ENCODE peak calls at places on chromosomes 11 and 22, in five cellular contexts. One of them, this sample, is unnamed.

GRCh38 chr22:31983911-31984661 is 39.8 kb downstream of the YWHAH start:
- DNase-seq in cardiac fibroblast: peak
- DNase-seq in testis: peak
- DNase-seq in fibroblast of pulmonary artery: peak
- DNase-seq in brain microvascular endothelial cell: no peak
- DNase-seq in this sample: no peak

GRCh38 chr11:11998091-11998781 is 10.2 kb downstream of the DKK3 start:
- DNase-seq in brain microvascular endothelial cell: peak
- DNase-seq in testis: no peak
- DNase-seq in cardiac fibroblast: peak
- DNase-seq in fibroblast of pulmonary artery: peak
- DNase-seq in this sample: peak

GRCh38 chr11:13249992-13250391 is 27.6 kb upstream of the BMAL1 start:
- DNase-seq in fibroblast of pulmonary artery: peak
- DNase-seq in cardiac fibroblast: peak
- DNase-seq in brain microvascular endothelial cell: no peak
- DNase-seq in testis: no peak
- DNase-seq in this sample: peak

GRCh38 chr11:123061403-123062157 is at the start of gene HSPA8:
- DNase-seq in cardiac fibroblast: peak
- DNase-seq in testis: peak
- DNase-seq in brain microvascular endothelial cell: peak
- DNase-seq in fibroblast of pulmonary artery: peak
- DNase-seq in this sample: peak

GRCh38 chr11:134911514-134912180 is 499.6 kb upstream of the B3GAT1 start:
- DNase-seq in testis: no peak
- DNase-seq in fibroblast of pulmonary artery: no peak
- DNase-seq in brain microvascular endothelial cell: no peak
- DNase-seq in cardiac fibroblast: no peak
- DNase-seq in this sample: no peak

GRCh38 chr11:114075891-114076441 is 16.5 kb downstream of the ZBTB16 start:
- DNase-seq in cardiac fibroblast: peak
- DNase-seq in testis: no peak
- DNase-seq in fibroblast of pulmonary artery: peak
- DNase-seq in brain microvascular endothelial cell: peak
- DNase-seq in this sample: peak

GRCh38 chr11:69427906-69428880 is 53.3 kb upstream of the LINC01488 start:
- DNase-seq in testis: no peak
- DNase-seq in brain microvascular endothelial cell: no peak
- DNase-seq in cardiac fibroblast: no peak
- DNase-seq in fibroblast of pulmonary artery: no peak
- DNase-seq in this sample: no peak

GRCh38 chr11:61756452-61757212 is 4.2 kb downstream of the MYRF start:
- DNase-seq in fibroblast of pulmonary artery: peak
- DNase-seq in testis: no peak
- DNase-seq in cardiac fibroblast: peak
- DNase-seq in brain microvascular endothelial cell: peak
- DNase-seq in this sample: peak

GRCh38 chr11:126925321-126926093 is 75.1 kb downstream of the KIRREL3 start:
- DNase-seq in fibroblast of pulmonary artery: no peak
- DNase-seq in cardiac fibroblast: no peak
- DNase-seq in testis: no peak
- DNase-seq in brain microvascular endothelial cell: no peak
- DNase-seq in this sample: no peak

GRCh38 chr11:73478737-73479347 is 102.6 kb downstream of the RELT start:
- DNase-seq in cardiac fibroblast: peak
- DNase-seq in brain microvascular endothelial cell: peak
- DNase-seq in fibroblast of pulmonary artery: peak
- DNase-seq in testis: no peak
- DNase-seq in this sample: peak

GRCh38 chr22:19760652-19761002 is at the start of gene TBX1:
- DNase-seq in cardiac fibroblast: no peak
- DNase-seq in fibroblast of pulmonary artery: no peak
- DNase-seq in testis: no peak
- DNase-seq in brain microvascular endothelial cell: no peak
- DNase-seq in this sample: no peak

GRCh38 chr11:2273311-2273710 is 2.9 kb upstream of the ASCL2 start:
- DNase-seq in cardiac fibroblast: no peak
- DNase-seq in testis: peak
- DNase-seq in fibroblast of pulmonary artery: no peak
- DNase-seq in brain microvascular endothelial cell: no peak
- DNase-seq in this sample: no peak

GRCh38 chr11:93528757-93529639 is 14.2 kb downstream of the SMCO4 start:
- DNase-seq in cardiac fibroblast: no peak
- DNase-seq in testis: peak
- DNase-seq in brain microvascular endothelial cell: no peak
- DNase-seq in fibroblast of pulmonary artery: no peak
- DNase-seq in this sample: peak

GRCh38 chr22:37243402-37244113 is 511 bp downstream of the RAC2 start:
- DNase-seq in brain microvascular endothelial cell: no peak
- DNase-seq in fibroblast of pulmonary artery: no peak
- DNase-seq in testis: no peak
- DNase-seq in cardiac fibroblast: no peak
- DNase-seq in this sample: no peak

GRCh38 chr22:43168416-43169309 is 17.3 kb downstream of the TSPO start:
- DNase-seq in brain microvascular endothelial cell: peak
- DNase-seq in cardiac fibroblast: peak
- DNase-seq in testis: no peak
- DNase-seq in fibroblast of pulmonary artery: peak
- DNase-seq in this sample: peak

GRCh38 chr11:93740802-93741093 is 547 bp downstream of the TAF1D start:
- DNase-seq in fibroblast of pulmonary artery: peak
- DNase-seq in brain microvascular endothelial cell: peak
- DNase-seq in testis: peak
- DNase-seq in cardiac fibroblast: peak
- DNase-seq in this sample: peak

GRCh38 chr11:118623291-118623655 is 15.9 kb downstream of the PHLDB1 start:
- DNase-seq in cardiac fibroblast: peak
- DNase-seq in fibroblast of pulmonary artery: peak
- DNase-seq in brain microvascular endothelial cell: no peak
- DNase-seq in testis: no peak
- DNase-seq in this sample: peak

GRCh38 chr11:26587073-26587472 is 15.0 kb upstream of the MUC15 start:
- DNase-seq in brain microvascular endothelial cell: no peak
- DNase-seq in fibroblast of pulmonary artery: no peak
- DNase-seq in testis: no peak
- DNase-seq in cardiac fibroblast: no peak
- DNase-seq in this sample: no peak

GRCh38 chr11:13238879-13239514 is 38.6 kb upstream of the BMAL1 start:
- DNase-seq in cardiac fibroblast: peak
- DNase-seq in testis: peak
- DNase-seq in brain microvascular endothelial cell: peak
- DNase-seq in fibroblast of pulmonary artery: peak
- DNase-seq in this sample: peak

GRCh38 chr11:64876835-64877341 is 1.5 kb downstream of the EHD1 start:
- DNase-seq in brain microvascular endothelial cell: peak
- DNase-seq in fibroblast of pulmonary artery: peak
- DNase-seq in cardiac fibroblast: peak
- DNase-seq in testis: peak
- DNase-seq in this sample: no peak

GRCh38 chr11:64874841-64875240 is 3.6 kb downstream of the EHD1 start:
- DNase-seq in fibroblast of pulmonary artery: no peak
- DNase-seq in testis: no peak
- DNase-seq in cardiac fibroblast: no peak
- DNase-seq in brain microvascular endothelial cell: no peak
- DNase-seq in this sample: no peak

GRCh38 chr11:64875369-64876225 is 2.8 kb downstream of the EHD1 start:
- DNase-seq in brain microvascular endothelial cell: no peak
- DNase-seq in fibroblast of pulmonary artery: no peak
- DNase-seq in cardiac fibroblast: no peak
- DNase-seq in testis: no peak
- DNase-seq in this sample: no peak

GRCh38 chr11:64877390-64878222 is 815 bp downstream of the EHD1 start:
- DNase-seq in cardiac fibroblast: no peak
- DNase-seq in brain microvascular endothelial cell: no peak
- DNase-seq in fibroblast of pulmonary artery: no peak
- DNase-seq in testis: no peak
- DNase-seq in this sample: no peak

DNA sequence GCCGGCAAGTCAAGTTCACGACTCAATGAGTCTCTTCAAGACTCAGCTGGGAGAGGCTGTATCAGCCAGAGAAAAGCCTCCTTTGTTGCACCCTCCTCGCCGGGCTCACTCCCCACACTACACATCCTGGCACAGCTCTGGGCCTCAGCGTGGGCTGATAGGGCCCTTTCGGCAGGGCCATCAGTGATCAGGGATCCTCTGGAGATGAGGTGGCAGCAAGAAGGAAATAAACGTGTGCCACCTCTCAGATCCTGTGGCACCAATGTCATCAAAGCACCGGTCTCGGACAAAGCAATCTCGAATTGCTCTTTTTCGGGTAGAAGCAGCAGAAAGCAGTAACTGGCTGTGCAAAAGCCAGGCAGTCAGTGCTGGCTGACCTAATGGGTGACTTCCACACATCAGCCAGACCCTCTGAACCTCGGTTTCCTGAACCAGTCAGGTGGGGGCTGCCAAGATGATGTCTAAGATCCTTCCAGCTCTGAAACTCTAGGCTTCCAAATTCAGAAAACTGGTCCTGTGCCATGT is 2.1 kb downstream of the EHD1 start:
- DNase-seq in testis: no peak
- DNase-seq in brain microvascular endothelial cell: no peak
- DNase-seq in fibroblast of pulmonary artery: no peak
- DNase-seq in cardiac fibroblast: no peak
- DNase-seq in this sample: no peak
- H3K4me3 ChIP-seq in testis: no peak
- H3K4me3 ChIP-seq in brain microvascular endothelial cell: peak
- H3K4me3 ChIP-seq in fibroblast of pulmonary artery: peak
- H3K4me3 ChIP-seq in cardiac fibroblast: peak
- H3K4me3 ChIP-seq in this sample: peak

GRCh38 chr11:15744693-15745092 is 611.7 kb downstream of the SOX6 start:
- DNase-seq in fibroblast of pulmonary artery: no peak
- DNase-seq in cardiac fibroblast: no peak
- DNase-seq in brain microvascular endothelial cell: no peak
- DNase-seq in testis: no peak
- DNase-seq in this sample: no peak

GRCh38 chr11:15748107-15748506 is 608.2 kb downstream of the SOX6 start:
- DNase-seq in brain microvascular endothelial cell: no peak
- DNase-seq in cardiac fibroblast: no peak
- DNase-seq in testis: no peak
- DNase-seq in fibroblast of pulmonary artery: no peak
- DNase-seq in this sample: no peak

GRCh38 chr11:15745266-15745665 is 611.1 kb downstream of the SOX6 start:
- DNase-seq in testis: no peak
- DNase-seq in cardiac fibroblast: no peak
- DNase-seq in brain microvascular endothelial cell: peak
- DNase-seq in fibroblast of pulmonary artery: no peak
- DNase-seq in this sample: peak

GRCh38 chr11:15748673-15749190 is 607.6 kb downstream of the SOX6 start:
- DNase-seq in fibroblast of pulmonary artery: no peak
- DNase-seq in testis: no peak
- DNase-seq in cardiac fibroblast: no peak
- DNase-seq in brain microvascular endothelial cell: no peak
- DNase-seq in this sample: no peak

GRCh38 chr11:15747671-15748070 is 608.7 kb downstream of the SOX6 start:
- DNase-seq in testis: no peak
- DNase-seq in fibroblast of pulmonary artery: no peak
- DNase-seq in cardiac fibroblast: no peak
- DNase-seq in brain microvascular endothelial cell: no peak
- DNase-seq in this sample: peak
- TF ChIP-seq CTCF in testis: no peak
- TF ChIP-seq CTCF in fibroblast of pulmonary artery: no peak
- TF ChIP-seq CTCF in cardiac fibroblast: no peak
- TF ChIP-seq CTCF in brain microvascular endothelial cell: no peak
- TF ChIP-seq CTCF in this sample: no peak

DNA sequence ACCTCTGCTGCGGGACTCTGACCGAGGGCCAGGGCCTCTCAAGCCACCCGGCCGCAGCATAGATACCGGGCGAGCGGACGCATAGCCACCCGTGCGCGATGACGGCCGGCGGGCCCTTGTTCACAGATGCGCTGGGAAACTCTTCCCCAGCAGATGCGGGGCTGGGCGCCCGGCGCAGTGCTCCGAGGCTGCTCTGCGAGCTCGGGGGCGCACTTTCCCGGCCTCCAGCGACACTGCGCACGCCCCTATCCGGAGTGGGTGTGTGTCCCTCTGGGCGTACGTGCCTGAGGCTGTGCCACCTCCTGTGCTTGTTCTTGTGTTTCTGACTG is 104.7 kb upstream of the E2F8 start:
- DNase-seq in brain microvascular endothelial cell: no peak
- DNase-seq in testis: no peak
- DNase-seq in cardiac fibroblast: peak
- DNase-seq in fibroblast of pulmonary artery: peak
- DNase-seq in this sample: no peak
- H3K4me3 ChIP-seq in brain microvascular endothelial cell: peak
- H3K4me3 ChIP-seq in testis: peak
- H3K4me3 ChIP-seq in cardiac fibroblast: peak
- H3K4me3 ChIP-seq in fibroblast of pulmonary artery: peak
- H3K4me3 ChIP-seq in this sample: peak

GRCh38 chr11:19810852-19811251 is 98.2 kb downstream of the NAV2 start:
- DNase-seq in fibroblast of pulmonary artery: no peak
- DNase-seq in testis: no peak
- DNase-seq in cardiac fibroblast: no peak
- DNase-seq in brain microvascular endothelial cell: no peak
- DNase-seq in this sample: no peak

GRCh38 chr11:19805346-19805745 is 92.7 kb downstream of the NAV2 start:
- DNase-seq in brain microvascular endothelial cell: no peak
- DNase-seq in fibroblast of pulmonary artery: no peak
- DNase-seq in cardiac fibroblast: no peak
- DNase-seq in testis: no peak
- DNase-seq in this sample: no peak

GRCh38 chr11:19806251-19806650 is 93.6 kb downstream of the NAV2 start:
- DNase-seq in fibroblast of pulmonary artery: no peak
- DNase-seq in testis: no peak
- DNase-seq in brain microvascular endothelial cell: no peak
- DNase-seq in cardiac fibroblast: no peak
- DNase-seq in this sample: no peak

GRCh38 chr11:19805827-19806226 is 93.2 kb downstream of the NAV2 start:
- DNase-seq in cardiac fibroblast: no peak
- DNase-seq in brain microvascular endothelial cell: no peak
- DNase-seq in testis: no peak
- DNase-seq in fibroblast of pulmonary artery: no peak
- DNase-seq in this sample: no peak

DNA sequence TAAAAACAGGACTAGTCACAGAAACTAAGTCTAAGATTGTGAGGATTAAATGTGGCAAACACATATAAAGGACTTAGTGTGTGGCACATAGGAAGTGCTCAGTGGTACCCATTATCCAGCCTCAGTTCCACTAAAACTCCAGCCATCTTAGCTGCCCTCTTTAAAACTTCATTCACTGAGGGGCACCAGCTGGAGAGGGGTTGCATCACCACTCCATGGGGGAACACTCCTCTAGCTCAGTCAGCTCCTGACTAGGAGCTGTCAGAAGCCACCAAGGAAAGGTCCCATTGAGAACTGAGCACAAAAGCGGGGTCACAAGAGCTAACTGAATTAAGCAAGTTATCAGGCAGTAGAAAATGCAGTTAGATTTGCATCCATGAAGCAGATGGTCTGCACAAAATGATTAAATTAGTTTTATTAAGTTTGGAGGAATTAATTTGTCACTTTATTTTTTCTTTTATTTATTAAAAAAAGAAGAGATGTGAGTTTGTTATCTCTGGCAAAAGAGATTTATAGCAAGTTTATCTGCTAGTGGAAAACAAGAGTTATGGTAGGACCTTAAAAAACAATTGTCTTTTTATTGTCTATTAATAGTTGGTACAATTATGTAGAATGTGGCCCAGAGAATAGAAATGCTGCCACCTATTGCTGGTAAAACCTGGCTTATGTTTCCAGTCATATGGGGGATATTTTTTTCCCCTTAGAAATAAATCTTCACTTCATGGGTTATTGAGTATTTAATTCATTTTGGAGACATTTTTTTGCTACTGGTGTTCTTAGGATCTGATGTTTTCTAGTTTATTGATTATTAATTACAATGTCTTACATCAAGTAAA is 95.7 kb downstream of the NAV2 start:
- DNase-seq in cardiac fibroblast: peak
- DNase-seq in testis: no peak
- DNase-seq in brain microvascular endothelial cell: no peak
- DNase-seq in fibroblast of pulmonary artery: no peak
- DNase-seq in this sample: peak
- TF ChIP-seq CTCF in cardiac fibroblast: no peak
- TF ChIP-seq CTCF in testis: no peak
- TF ChIP-seq CTCF in brain microvascular endothelial cell: no peak
- TF ChIP-seq CTCF in fibroblast of pulmonary artery: peak
- TF ChIP-seq CTCF in this sample: peak